ENCODE peak calls at places on chromosomes 3 and 15, in five cellular contexts. U, R, A, C and D are unnamed samples.

GRCh38 chr3:49519266-49519665 is 35.0 kb upstream of the BSN start:
- DNase-seq in U (no peak), A (peak; percentile 88), C (no peak), R (no peak), D (no peak)

GRCh38 chr3:59318881-59319280 is 269.1 kb upstream of the CFAP20DC start:
- DNase-seq in C (no peak), U (no peak), A (no peak), R (no peak), D (no peak)

GRCh38 chr3:12598890-12599289 is 42.0 kb downstream of the MKRN2 start:
- DNase-seq in U (no peak), C (no peak), A (no peak), R (no peak), D (no peak)

GRCh38 chr3:166934879-166935278 is 445.2 kb downstream of the ZBBX start:
- DNase-seq in R (no peak), A (no peak), C (no peak), U (no peak), D (no peak)

GRCh38 chr3:25453521-25454410 is 25.7 kb downstream of the RARB start:
- DNase-seq in A (no peak), R (no peak), U (peak; percentile 58), C (no peak), D (no peak)

GRCh38 chr3:195035345-195036202 is 235.4 kb downstream of the XXYLT1 start:
- DNase-seq in A (no peak), U (no peak), R (no peak), C (no peak), D (no peak)

GRCh38 chr3:56772926-56773587 is 28.7 kb downstream of the ARHGEF3 start:
- DNase-seq in R (no peak), C (no peak), U (no peak), A (no peak), D (no peak)

GRCh38 chr3:171563298-171563697 is 103.1 kb upstream of the TNIK start:
- DNase-seq in R (no peak), A (no peak), C (no peak), U (no peak), D (no peak)

GRCh38 chr15:71463156-71463555 is 347.2 kb upstream of the NR2E3 start:
- DNase-seq in C (no peak), R (no peak), A (no peak), U (no peak), D (no peak)

GRCh38 chr3:42891042-42891441 is 14.9 kb upstream of the ZNF662 start:
- DNase-seq in U (no peak), C (peak; percentile 68), R (no peak), A (no peak), D (no peak)

GRCh38 chr3:49930922-49931321 is 1.3 kb upstream of the MON1A start:
- DNase-seq in A (no peak), C (peak; percentile 78), U (no peak), R (no peak), D (no peak)

GRCh38 chr3:28841436-28841835 is 439.4 kb upstream of the RBMS3 start:
- DNase-seq in U (no peak), R (no peak), A (no peak), C (no peak), D (no peak)

GRCh38 chr3:125109541-125109925 is 53.7 kb upstream of the HEG1 start:
- DNase-seq in C (no peak), A (no peak), U (no peak), R (no peak), D (no peak)

GRCh38 chr3:45453887-45454286 is 65.5 kb downstream of the LARS2 start:
- DNase-seq in R (no peak), A (no peak), U (no peak), C (no peak), D (no peak)

GRCh38 chr3:192433704-192434103 is 293.6 kb downstream of the FGF12 start:
- DNase-seq in A (no peak), R (no peak), C (no peak), U (no peak), D (no peak)

GRCh38 chr15:59353994-59354951 is 18.4 kb downstream of the MYO1E start:
- DNase-seq in A (no peak), U (no peak), C (peak; percentile 92), R (no peak), D (no peak)

GRCh38 chr3:45143673-45144670 is 2.2 kb downstream of the CDCP1 start:
- DNase-seq in C (no peak), U (no peak), A (no peak), R (no peak), D (no peak)

GRCh38 chr15:88621789-88622604 is 857 bp downstream of the AEN start:
- DNase-seq in R (no peak), A (no peak), C (no peak), U (no peak), D (no peak)

GRCh38 chr3:194632983-194633348 is 253 bp downstream of the TMEM44 start:
- DNase-seq in U (no peak), C (no peak), A (no peak), R (no peak), D (no peak)

GRCh38 chr3:150348500-150348899 is 59.6 kb upstream of the TSC22D2 start:
- DNase-seq in U (peak; percentile 81), R (no peak), C (no peak), A (no peak), D (peak; percentile 63)

GRCh38 chr3:111072016-111072891 is 638 bp downstream of the NECTIN3 start:
- DNase-seq in U (no peak), A (peak; percentile 20), C (no peak), R (no peak), D (no peak)

GRCh38 chr15:52133510-52134220 is 21.1 kb upstream of the BCL2L10 start:
- DNase-seq in C (no peak), U (no peak), A (no peak), R (no peak), D (no peak)

GRCh38 chr15:96186105-96186504 is 144.4 kb upstream of the NR2F2 start:
- DNase-seq in R (no peak), A (no peak), U (no peak), C (no peak), D (no peak)